ENCODE peak calls at places on chromosomes 7 and 10, in five cellular contexts. O is HCT116, J is SK-N-SH, T is K562, A is HepG2. N is an unnamed sample.

GRCh38 chr7:34327681-34328080 is 330.3 kb upstream of the NPSR1 start:
- DNase-seq in O (no peak), T (no peak), J (no peak), A (no peak), N (no peak)

GRCh38 chr7:87934699-87935372 is 785 bp downstream of the ADAM22 start:
- DNase-seq in O (no peak), T (no peak), A (no peak), J (peak; percentile 81), N (no peak)

GRCh38 chr10:102502029-102502336 is 529 bp downstream of the ACTR1A start:
- DNase-seq in A (peak; percentile 97), T (peak; percentile 95), J (peak; percentile 97), O (peak; percentile 100), N (peak; percentile 87)

GRCh38 chr7:92955081-92955480 is 118.7 kb upstream of the CDK6 start:
- DNase-seq in T (no peak), J (no peak), A (no peak), O (no peak), N (no peak)

GRCh38 chr10:114043532-114044250 is at the start of gene ADRB1:
- DNase-seq in O (peak; percentile 53), A (peak; percentile 28), T (peak; percentile 19), J (peak; percentile 82), N (no peak)

GRCh38 chr7:50393076-50393475 is 57.1 kb downstream of the FIGNL1 start:
- DNase-seq in T (peak; percentile 25), J (no peak), O (no peak), A (no peak), N (no peak)

GRCh38 chr10:5545778-5546710 is 21.3 kb downstream of the CALML3 start:
- DNase-seq in O (no peak), A (no peak), T (peak; percentile 43), J (no peak), N (no peak)

GRCh38 chr7:842436-843031 is 10.3 kb downstream of the SUN1 start:
- DNase-seq in O (no peak), J (peak; percentile 82), T (no peak), A (no peak), N (no peak)

GRCh38 chr7:26090927-26091519 is 61.0 kb upstream of the NFE2L3 start:
- DNase-seq in O (peak; percentile 59), J (peak; percentile 80), A (peak; percentile 54), T (peak; percentile 28), N (peak; percentile 37)

GRCh38 chr7:50528266-50529092 is 36.7 kb downstream of the DDC start:
- DNase-seq in A (peak; percentile 83), J (no peak), O (no peak), T (no peak), N (no peak)

GRCh38 chr10:34222359-34222758 is 592.7 kb downstream of the PARD3 start:
- DNase-seq in T (no peak), O (no peak), J (no peak), A (no peak), N (no peak)

GRCh38 chr10:128530301-128530700 is 404.1 kb upstream of the MKI67 start:
- DNase-seq in T (peak; percentile 17), O (peak; percentile 15), A (no peak), J (peak; percentile 58), N (no peak)

GRCh38 chr10:124225468-124226270 is 132.3 kb upstream of the CHST15 start:
- DNase-seq in O (no peak), A (no peak), J (no peak), T (no peak), N (no peak)

GRCh38 chr7:77409005-77409738 is 7.0 kb downstream of the GSAP start:
- DNase-seq in T (no peak), J (no peak), O (no peak), A (peak; percentile 95), N (no peak)

GRCh38 chr7:77413128-77413527 is 3.0 kb downstream of the GSAP start:
- DNase-seq in A (no peak), J (no peak), T (no peak), O (no peak), N (no peak)

GRCh38 chr7:77407906-77408305 is 8.2 kb downstream of the GSAP start:
- DNase-seq in J (no peak), O (no peak), T (no peak), A (no peak), N (no peak)

GRCh38 chr7:77406421-77406820 is 9.7 kb downstream of the GSAP start:
- DNase-seq in J (no peak), O (no peak), T (no peak), A (no peak), N (no peak)

DNA sequence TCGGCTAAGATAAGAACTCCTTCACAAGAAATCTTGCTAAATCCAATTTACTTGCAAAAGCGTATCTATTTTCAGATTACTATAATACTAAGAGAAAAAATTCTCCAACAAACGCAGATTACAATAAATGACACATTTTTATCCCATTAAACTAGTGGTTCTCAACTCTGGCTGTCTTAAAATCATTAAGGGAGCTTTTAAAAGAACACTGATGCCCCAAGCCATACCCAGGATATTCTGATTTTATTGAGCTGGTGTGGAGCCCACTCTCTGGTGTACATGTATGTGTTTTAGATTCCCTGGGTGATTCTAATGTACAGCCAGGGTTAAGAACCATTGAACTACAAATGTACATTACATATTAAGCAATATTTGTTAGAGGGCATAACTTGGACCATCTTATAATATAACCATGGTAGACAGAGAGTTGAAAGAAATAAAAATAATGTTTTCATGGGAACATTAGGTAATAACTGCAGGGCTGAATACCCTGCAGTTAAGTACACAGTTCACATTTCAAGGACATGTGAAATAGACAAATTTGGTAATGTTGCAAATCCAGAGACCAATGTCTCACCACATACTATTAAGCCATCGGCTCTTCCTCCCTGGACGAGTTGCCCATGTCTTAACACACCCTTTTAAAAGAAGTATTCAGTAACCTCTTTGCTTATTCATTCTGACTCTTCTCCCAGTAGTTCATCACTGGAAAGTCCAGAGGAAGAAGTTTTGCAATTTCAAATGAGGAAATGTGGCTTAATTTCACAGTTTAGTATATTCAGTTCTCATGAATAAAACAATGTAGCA is 6.2 kb downstream of the GSAP start:
- DNase-seq in J (no peak), A (peak; percentile 95), O (no peak), T (no peak), N (no peak)
- TF ChIP-seq POLR2AphosphoS5 in J (no peak), A (peak; percentile 53), O (no peak), T (no peak), N (no peak)

GRCh38 chr10:4132216-4132556 is 347.2 kb upstream of the KLF6 start:
- DNase-seq in A (no peak), T (no peak), O (no peak), J (no peak), N (no peak)

GRCh38 chr10:4134701-4135100 is 349.7 kb upstream of the KLF6 start:
- DNase-seq in J (no peak), T (no peak), O (no peak), A (no peak), N (no peak)

GRCh38 chr10:4130685-4131084 is 345.7 kb upstream of the KLF6 start:
- DNase-seq in A (no peak), O (no peak), T (no peak), J (no peak), N (peak; percentile 16)

GRCh38 chr10:4129866-4130455 is 345.0 kb upstream of the KLF6 start:
- DNase-seq in O (no peak), T (no peak), J (no peak), A (no peak), N (no peak)

GRCh38 chr10:4131407-4132215 is 346.6 kb upstream of the KLF6 start:
- DNase-seq in J (no peak), O (no peak), T (no peak), A (no peak), N (peak; percentile 71)
- H3K9ac ChIP-seq in J (peak overlapping the region; percentile 71), O (no peak overlapping the region), T (no peak overlapping the region), A (no peak overlapping the region), N (peak overlapping the region; percentile 51)

GRCh38 chr10:133184591-133185244 is 24.7 kb downstream of the KNDC1 start:
- DNase-seq in O (no peak), A (no peak), J (no peak), T (no peak), N (no peak)
- H3K9me3 ChIP-seq in O (no peaks in the 10 kb centered on the region), A (no peaks in the 10 kb centered on the region), J (no peaks in the 10 kb centered on the region), T (no peaks in the 10 kb centered on the region), N (no peaks in the 10 kb centered on the region)

GRCh38 chr10:104245066-104245632 is 9.5 kb upstream of the GSTO1 start:
- DNase-seq in O (no peak), A (no peak), J (no peak), T (no peak), N (no peak)
- TF ChIP-seq POLR2AphosphoS5 in O (no peak), A (no peak), J (no peak), T (no peak), N (no peak)

GRCh38 chr10:30749368-30749767 is 119.8 kb upstream of the LYZL2 start:
- DNase-seq in T (no peak), O (no peak), A (no peak), J (no peak), N (no peak)

GRCh38 chr10:30755474-30755873 is 125.9 kb upstream of the LYZL2 start:
- DNase-seq in J (no peak), A (no peak), O (no peak), T (no peak), N (no peak)

GRCh38 chr10:30750971-30751677 is 121.6 kb upstream of the LYZL2 start:
- DNase-seq in A (no peak), O (no peak), J (no peak), T (no peak), N (no peak)

GRCh38 chr10:30751678-30752331 is 122.3 kb upstream of the LYZL2 start:
- DNase-seq in A (no peak), O (peak; percentile 10), J (peak; percentile 67), T (peak; percentile 24), N (no peak)

GRCh38 chr10:30752481-30752881 is 122.9 kb upstream of the LYZL2 start:
- DNase-seq in T (peak; percentile 37), A (no peak), J (peak; percentile 63), O (no peak), N (no peak)
- H3K9ac ChIP-seq in T (peak overlapping the region; percentile 61), A (no peak overlapping the region), J (no peak overlapping the region), O (no peak overlapping the region), N (no peak overlapping the region)

GRCh38 chr7:112125250-112125649 is 80.9 kb downstream of the DOCK4 start:
- DNase-seq in O (no peak), J (no peak), T (no peak), A (no peak), N (no peak)
- H3K9me3 ChIP-seq in O (no peaks in the 10 kb centered on the region), J (no peaks in the 10 kb centered on the region), T (no peaks in the 10 kb centered on the region), A (no peaks in the 10 kb centered on the region), N (no peaks in the 10 kb centered on the region)